ENCODE peak calls at places on chromosomes 3 and 15, in six cellular contexts. One of them, this sample, is unnamed.

GRCh38 chr3:192637803-192638202 is 89.5 kb downstream of the FGF12 start:
- DNase-seq in H9: no peak
- DNase-seq in neuronal stem cell: no peak
- DNase-seq in heart right ventricle: no peak
- DNase-seq in stimulated activated CD8-positive, alpha-beta memory T cell treated with anti-CD3 and anti-CD28 coated beads, Interleukin-4, amount 100 ng/mL, for 4 hours: no peak
- DNase-seq in activated CD8-positive, alpha-beta memory T cell treated with anti-CD3 and anti-CD28 coated beads for 4 hours: no peak
- DNase-seq in this sample: no peak

GRCh38 chr3:14505001-14505802 is 34.9 kb downstream of the GRIP2 start:
- DNase-seq in activated CD8-positive, alpha-beta memory T cell treated with anti-CD3 and anti-CD28 coated beads for 4 hours: no peak
- DNase-seq in neuronal stem cell: no peak
- DNase-seq in stimulated activated CD8-positive, alpha-beta memory T cell treated with anti-CD3 and anti-CD28 coated beads, Interleukin-4, amount 100 ng/mL, for 4 hours: no peak
- DNase-seq in heart right ventricle: no peak
- DNase-seq in H9: no peak
- DNase-seq in this sample: peak

GRCh38 chr3:73296258-73296635 is 234.8 kb downstream of the EBLN2 start:
- DNase-seq in neuronal stem cell: no peak
- DNase-seq in activated CD8-positive, alpha-beta memory T cell treated with anti-CD3 and anti-CD28 coated beads for 4 hours: no peak
- DNase-seq in heart right ventricle: no peak
- DNase-seq in H9: no peak
- DNase-seq in stimulated activated CD8-positive, alpha-beta memory T cell treated with anti-CD3 and anti-CD28 coated beads, Interleukin-4, amount 100 ng/mL, for 4 hours: no peak
- DNase-seq in this sample: no peak

GRCh38 chr15:41031232-41032078 is 78.2 kb downstream of the CHAC1 start:
- DNase-seq in neuronal stem cell: no peak
- DNase-seq in activated CD8-positive, alpha-beta memory T cell treated with anti-CD3 and anti-CD28 coated beads for 4 hours: no peak
- DNase-seq in heart right ventricle: no peak
- DNase-seq in stimulated activated CD8-positive, alpha-beta memory T cell treated with anti-CD3 and anti-CD28 coated beads, Interleukin-4, amount 100 ng/mL, for 4 hours: no peak
- DNase-seq in H9: no peak
- DNase-seq in this sample: no peak

GRCh38 chr3:21159565-21159950 is 591.5 kb downstream of the ZNF385D start:
- DNase-seq in stimulated activated CD8-positive, alpha-beta memory T cell treated with anti-CD3 and anti-CD28 coated beads, Interleukin-4, amount 100 ng/mL, for 4 hours: no peak
- DNase-seq in neuronal stem cell: no peak
- DNase-seq in heart right ventricle: no peak
- DNase-seq in H9: no peak
- DNase-seq in activated CD8-positive, alpha-beta memory T cell treated with anti-CD3 and anti-CD28 coated beads for 4 hours: no peak
- DNase-seq in this sample: no peak

GRCh38 chr15:50907866-50908208 is 646 bp upstream of the AP4E1 start:
- DNase-seq in stimulated activated CD8-positive, alpha-beta memory T cell treated with anti-CD3 and anti-CD28 coated beads, Interleukin-4, amount 100 ng/mL, for 4 hours: peak
- DNase-seq in heart right ventricle: no peak
- DNase-seq in H9: peak
- DNase-seq in neuronal stem cell: no peak
- DNase-seq in activated CD8-positive, alpha-beta memory T cell treated with anti-CD3 and anti-CD28 coated beads for 4 hours: no peak
- DNase-seq in this sample: peak

GRCh38 chr3:190101320-190102117 is 19.2 kb downstream of the P3H2 start:
- DNase-seq in stimulated activated CD8-positive, alpha-beta memory T cell treated with anti-CD3 and anti-CD28 coated beads, Interleukin-4, amount 100 ng/mL, for 4 hours: no peak
- DNase-seq in activated CD8-positive, alpha-beta memory T cell treated with anti-CD3 and anti-CD28 coated beads for 4 hours: no peak
- DNase-seq in heart right ventricle: no peak
- DNase-seq in neuronal stem cell: no peak
- DNase-seq in H9: no peak
- DNase-seq in this sample: no peak

GRCh38 chr15:74127954-74128784 is 2.2 kb upstream of the ISLR2 start:
- DNase-seq in neuronal stem cell: no peak
- DNase-seq in stimulated activated CD8-positive, alpha-beta memory T cell treated with anti-CD3 and anti-CD28 coated beads, Interleukin-4, amount 100 ng/mL, for 4 hours: no peak
- DNase-seq in H9: no peak
- DNase-seq in activated CD8-positive, alpha-beta memory T cell treated with anti-CD3 and anti-CD28 coated beads for 4 hours: no peak
- DNase-seq in heart right ventricle: peak
- DNase-seq in this sample: peak

GRCh38 chr3:71702131-71703024 is 22.8 kb downstream of the EIF4E3 start:
- DNase-seq in neuronal stem cell: no peak
- DNase-seq in heart right ventricle: no peak
- DNase-seq in H9: no peak
- DNase-seq in stimulated activated CD8-positive, alpha-beta memory T cell treated with anti-CD3 and anti-CD28 coated beads, Interleukin-4, amount 100 ng/mL, for 4 hours: no peak
- DNase-seq in activated CD8-positive, alpha-beta memory T cell treated with anti-CD3 and anti-CD28 coated beads for 4 hours: no peak
- DNase-seq in this sample: peak

GRCh38 chr3:57434041-57434440 is 110.1 kb downstream of the DNAH12 start:
- DNase-seq in neuronal stem cell: no peak
- DNase-seq in stimulated activated CD8-positive, alpha-beta memory T cell treated with anti-CD3 and anti-CD28 coated beads, Interleukin-4, amount 100 ng/mL, for 4 hours: no peak
- DNase-seq in H9: no peak
- DNase-seq in activated CD8-positive, alpha-beta memory T cell treated with anti-CD3 and anti-CD28 coated beads for 4 hours: no peak
- DNase-seq in heart right ventricle: no peak
- DNase-seq in this sample: no peak

GRCh38 chr3:52983336-52983807 is 62.5 kb downstream of the SFMBT1 start:
- DNase-seq in neuronal stem cell: no peak
- DNase-seq in heart right ventricle: no peak
- DNase-seq in activated CD8-positive, alpha-beta memory T cell treated with anti-CD3 and anti-CD28 coated beads for 4 hours: peak
- DNase-seq in H9: no peak
- DNase-seq in stimulated activated CD8-positive, alpha-beta memory T cell treated with anti-CD3 and anti-CD28 coated beads, Interleukin-4, amount 100 ng/mL, for 4 hours: peak
- DNase-seq in this sample: no peak